ENCODE peak calls at places on chromosomes 3 and 15, in five cellular contexts. S is H1, Q is K562, P is GM12878, B is HepG2. F is an unnamed sample.

GRCh38 chr15:90097475-90097874 is 4.8 kb downstream of the IDH2 start:
- DNase-seq in S (no peak), Q (no peak), P (peak), B (no peak), F (no peak)

GRCh38 chr15:78449220-78449999 is 11.4 kb downstream of the IREB2 start:
- DNase-seq in S (no peak), Q (no peak), P (no peak), B (peak), F (no peak)

GRCh38 chr3:42024578-42025387 is 62.9 kb upstream of the ULK4 start:
- DNase-seq in S (no peak), Q (no peak), P (no peak), B (no peak), F (peak)

GRCh38 chr15:65095747-65096104 is 19.2 kb downstream of the KBTBD13 start:
- DNase-seq in S (no peak), Q (no peak), P (no peak), B (no peak), F (no peak)

GRCh38 chr3:149395107-149396089 is 17.9 kb upstream of the TM4SF1 start:
- DNase-seq in S (no peak), Q (no peak), P (no peak), B (peak), F (no peak)

GRCh38 chr3:193403307-193403706 is 24.8 kb upstream of the ATP13A5 start:
- DNase-seq in S (peak), Q (no peak), P (no peak), B (no peak), F (no peak)

GRCh38 chr15:73784299-73784698 is 31.1 kb upstream of the INSYN1 start:
- DNase-seq in S (no peak), Q (no peak), P (no peak), B (no peak), F (no peak)

GRCh38 chr15:81666828-81667227 is 292.8 kb upstream of the TMC3 start:
- DNase-seq in S (no peak), Q (no peak), P (peak), B (no peak), F (no peak)

GRCh38 chr3:115275897-115276296 is 128.8 kb upstream of the ZBTB20 start:
- DNase-seq in S (no peak), Q (no peak), P (no peak), B (no peak), F (no peak)

GRCh38 chr15:49372366-49372765 is 50.7 kb upstream of the FGF7 start:
- DNase-seq in S (no peak), Q (no peak), P (no peak), B (no peak), F (no peak)

GRCh38 chr3:122977645-122978466 is 49.7 kb downstream of the SEMA5B start:
- DNase-seq in S (no peak), Q (no peak), P (no peak), B (peak), F (peak)

DNA sequence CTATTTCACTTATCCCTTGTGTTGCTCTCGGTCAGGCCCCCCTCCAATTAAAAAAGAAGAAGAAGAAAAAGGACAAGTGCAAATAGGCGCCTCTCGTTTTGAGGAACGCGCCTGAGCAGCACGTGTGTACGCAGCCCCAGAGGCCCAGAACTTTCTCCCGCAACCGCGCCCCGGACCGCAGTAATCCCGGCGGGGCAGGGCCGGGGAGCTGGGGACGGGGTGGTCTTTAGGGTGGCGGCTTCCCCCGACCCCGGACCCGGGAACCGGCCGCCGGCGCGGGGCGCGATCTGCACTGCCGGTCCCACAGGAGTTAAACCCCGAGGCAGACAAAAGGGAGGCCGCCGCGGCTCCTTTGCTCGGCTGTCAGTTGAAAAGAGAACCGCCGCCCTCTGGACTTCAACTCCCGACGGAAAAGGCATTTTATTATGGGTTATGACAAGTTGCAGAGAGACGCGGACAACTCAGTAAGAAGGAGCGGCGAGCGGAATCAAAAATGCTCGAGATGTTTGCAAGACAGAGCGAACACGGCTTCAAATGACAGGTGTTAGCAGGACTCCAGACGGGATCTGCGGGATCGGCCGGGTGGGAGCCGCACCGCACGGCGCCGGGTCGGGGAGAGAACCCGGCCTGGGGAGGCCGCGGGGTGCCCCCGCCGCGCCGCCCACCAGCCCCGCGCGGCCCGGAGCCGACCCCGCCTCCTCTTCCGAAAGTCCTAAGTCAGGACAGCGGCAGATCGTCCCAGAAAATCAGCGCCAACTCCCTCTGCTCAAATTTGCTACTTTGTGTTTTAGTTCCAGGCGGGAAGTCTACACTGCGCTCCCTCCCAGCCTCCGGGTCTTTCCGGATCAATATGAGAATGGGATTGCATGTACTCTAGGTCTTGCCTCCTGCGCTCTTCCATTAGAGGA is 79.0 kb downstream of the NR2F2 start:
- DNase-seq in S (peak), Q (peak), P (no peak), B (peak), F (peak)
- TF ChIP-seq ATF2 in S (no peak), Q (no peak), P (no peak), B (no peak), F (no peak)

DNA sequence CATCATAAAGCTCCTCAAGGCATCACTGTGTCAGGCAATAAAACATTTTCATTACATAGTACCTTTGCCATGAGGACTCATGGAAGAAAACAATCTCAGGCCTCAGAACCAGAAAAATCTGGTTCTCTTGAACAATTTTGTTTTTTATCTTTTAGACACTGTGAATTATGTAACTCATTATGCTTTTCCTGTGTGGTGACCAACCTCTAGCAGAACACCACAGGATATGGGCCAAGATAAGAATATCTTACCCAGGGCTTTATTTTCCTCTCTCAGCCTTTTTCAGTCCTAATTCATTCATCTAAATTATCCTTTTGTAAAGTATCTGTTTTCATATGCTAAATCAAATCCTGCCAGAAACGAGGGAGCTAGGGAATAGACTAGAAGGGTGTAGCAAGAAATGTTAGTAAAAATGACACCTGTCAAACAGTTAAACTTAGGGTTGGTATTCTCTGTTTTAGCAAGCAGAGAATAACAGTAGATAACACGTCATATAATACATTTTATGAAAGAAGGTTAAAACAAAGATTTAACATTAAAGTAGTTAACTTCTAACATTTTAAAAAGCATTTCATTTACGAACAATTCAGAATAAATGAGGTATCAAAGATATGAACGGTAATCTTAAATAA is 111.1 kb downstream of the FBXL22 start:
- DNase-seq in S (no peak), Q (no peak), P (no peak), B (no peak), F (no peak)
- TF ChIP-seq ATF2 in S (no peak), Q (no peak), P (no peak), B (no peak), F (no peak)

GRCh38 chr3:120489421-120489820 is 38.6 kb upstream of the FSTL1 start:
- DNase-seq in S (no peak), Q (no peak), P (no peak), B (no peak), F (no peak)

GRCh38 chr3:120492103-120492502 is 41.3 kb upstream of the FSTL1 start:
- DNase-seq in S (no peak), Q (no peak), P (no peak), B (no peak), F (no peak)

GRCh38 chr3:120488296-120488695 is 37.5 kb upstream of the FSTL1 start:
- DNase-seq in S (no peak), Q (no peak), P (no peak), B (no peak), F (no peak)

GRCh38 chr3:120487079-120487693 is 36.4 kb upstream of the FSTL1 start:
- DNase-seq in S (no peak), Q (no peak), P (no peak), B (no peak), F (no peak)
- TF ChIP-seq ATF2 in S (no peak), Q (no peak), P (no peak), B (no peak), F (no peak)

GRCh38 chr3:159280326-159280725 is 478.5 kb downstream of the MFSD1 start:
- DNase-seq in S (no peak), Q (no peak), P (no peak), B (no peak), F (no peak)
- TF ChIP-seq ATF2 in S (no peak), Q (no peak), P (no peak), B (no peak), F (no peak)

DNA sequence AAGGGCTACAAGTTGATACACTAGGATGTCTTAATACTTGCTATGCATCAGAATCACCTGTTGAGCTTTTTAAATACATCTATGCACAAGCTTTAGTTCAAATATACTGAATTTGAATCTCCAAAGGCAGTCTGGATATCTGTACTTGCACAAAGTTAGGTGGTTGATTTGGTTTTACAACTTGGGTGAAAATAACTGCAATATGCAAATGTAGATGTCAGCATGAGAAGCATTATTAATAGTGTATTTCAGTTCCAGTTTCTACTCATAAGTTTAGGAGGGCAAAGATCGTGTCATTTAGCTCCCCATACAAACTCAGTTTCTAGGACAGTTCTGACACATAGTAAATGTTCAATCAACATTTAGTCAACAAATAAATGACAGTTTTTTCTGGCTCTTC is 25.6 kb downstream of the IQCB1 start:
- DNase-seq in S (no peak), Q (no peak), P (peak), B (no peak), F (no peak)
- TF ChIP-seq ATF2 in S (no peak), Q (no peak), P (peak), B (no peak), F (no peak)

F was measured in WTC11.